ENCODE peak calls at places on chromosomes 11 and 22, in ten cellular contexts. Y, U, Z, B, K, Q, W, X, I and F are unnamed samples. For H3K27me3 and H3K4me1, the result is how much of the 10 kb centered on the place peaks cover.

GRCh38 chr11:67507242-67507890 is 596 bp downstream of the CDK2AP2 start:
- ATAC-seq in Y (peak), U (peak), Z (peak), B (no peak), K (peak), Q (peak), W (peak), X (peak), I (peak), F (peak)

GRCh38 chr11:32100495-32100894 is 9.6 kb downstream of the RCN1 start:
- ATAC-seq in Y (no peak), U (no peak), Z (no peak), B (no peak), K (no peak), Q (no peak), W (no peak), X (no peak), I (no peak), F (no peak)

GRCh38 chr22:31614781-31615480 is 47.1 kb downstream of the PISD start:
- ATAC-seq in Y (no peak), U (no peak), Z (no peak), B (no peak), K (no peak), Q (no peak), W (no peak), X (peak), I (no peak), F (no peak)

GRCh38 chr22:26471522-26471921 is 12.1 kb downstream of the HPS4 start:
- ATAC-seq in Y (no peak), U (peak), Z (peak), B (no peak), K (peak), Q (peak), W (no peak), X (no peak), I (no peak), F (no peak)

GRCh38 chr22:50016988-50017700 is 4.6 kb upstream of the IL17REL start:
- ATAC-seq in Y (peak), U (peak), Z (peak), B (no peak), K (no peak), Q (no peak), W (peak), X (peak), I (no peak), F (no peak)

GRCh38 chr11:59610289-59610688 is 5.3 kb downstream of the OSBP start:
- ATAC-seq in Y (no peak), U (no peak), Z (no peak), B (no peak), K (no peak), Q (no peak), W (no peak), X (no peak), I (no peak), F (no peak)

GRCh38 chr11:47587733-47588326 is 1.4 kb downstream of the FAM180B start:
- ATAC-seq in Y (no peak), U (peak), Z (peak), B (peak), K (no peak), Q (peak), W (no peak), X (peak), I (peak), F (peak)

GRCh38 chr22:39356464-39356863 is 6.7 kb downstream of the SYNGR1 start:
- ATAC-seq in Y (no peak), U (no peak), Z (no peak), B (no peak), K (no peak), Q (no peak), W (no peak), X (no peak), I (no peak), F (no peak)

GRCh38 chr22:46373838-46374662 is 38.5 kb downstream of the TRMU start:
- ATAC-seq in Y (peak), U (no peak), Z (no peak), B (no peak), K (no peak), Q (no peak), W (no peak), X (no peak), I (no peak), F (no peak)

GRCh38 chr11:36408476-36409136 is 101.5 kb downstream of the TRAF6 start:
- ATAC-seq in Y (peak), U (peak), Z (no peak), B (peak), K (no peak), Q (no peak), W (no peak), X (no peak), I (no peak), F (no peak)

GRCh38 chr11:124724854-124725718 is 14.7 kb upstream of the NRGN start:
- ATAC-seq in Y (no peak), U (peak), Z (peak), B (peak), K (no peak), Q (peak), W (no peak), X (peak), I (peak), F (no peak)

GRCh38 chr11:57566035-57566504 is 1.4 kb downstream of the UBE2L6 start:
- ATAC-seq in Y (peak), U (peak), Z (peak), B (peak), K (no peak), Q (peak), W (peak), X (peak), I (peak), F (peak)

GRCh38 chr11:17267576-17267975 is 9.0 kb upstream of the NUCB2 start:
- ATAC-seq in Y (peak), U (no peak), Z (no peak), B (no peak), K (peak), Q (peak), W (no peak), X (no peak), I (no peak), F (no peak)

GRCh38 chr22:33883561-33883960 is 36.7 kb downstream of the LARGE1 start:
- ATAC-seq in Y (no peak), U (no peak), Z (peak), B (no peak), K (no peak), Q (peak), W (no peak), X (no peak), I (no peak), F (no peak)

DNA sequence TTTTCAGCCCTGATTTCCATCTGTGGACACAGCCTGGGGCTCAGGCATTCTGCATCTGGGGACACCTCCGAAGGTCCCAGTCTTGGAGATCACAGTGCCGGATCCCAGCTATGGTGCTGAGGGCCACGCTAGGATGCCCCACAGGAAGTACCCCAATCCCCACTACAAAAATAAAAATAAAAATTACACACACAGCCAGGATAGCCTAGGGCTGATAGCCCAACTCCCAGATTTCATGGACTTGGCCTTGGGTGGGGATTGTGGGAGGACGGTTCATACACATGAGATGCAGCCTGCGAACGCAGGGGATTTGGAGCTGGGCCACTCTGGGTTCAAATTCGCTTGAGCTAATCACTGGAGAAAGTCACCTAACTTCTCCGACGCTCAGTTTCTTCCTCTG is 237.7 kb downstream of the BUD13 start:
- ATAC-seq in Y (no peak), U (no peak), Z (no peak), B (no peak), K (no peak), Q (no peak), W (no peak), X (no peak), I (no peak), F (no peak)
- H3K27me3 ChIP-seq in Y (under half), U (under half), Z (under half), B (half or more), K (half or more), Q (under half), W (under half), X (under half), I (half or more), F (half or more)

DNA sequence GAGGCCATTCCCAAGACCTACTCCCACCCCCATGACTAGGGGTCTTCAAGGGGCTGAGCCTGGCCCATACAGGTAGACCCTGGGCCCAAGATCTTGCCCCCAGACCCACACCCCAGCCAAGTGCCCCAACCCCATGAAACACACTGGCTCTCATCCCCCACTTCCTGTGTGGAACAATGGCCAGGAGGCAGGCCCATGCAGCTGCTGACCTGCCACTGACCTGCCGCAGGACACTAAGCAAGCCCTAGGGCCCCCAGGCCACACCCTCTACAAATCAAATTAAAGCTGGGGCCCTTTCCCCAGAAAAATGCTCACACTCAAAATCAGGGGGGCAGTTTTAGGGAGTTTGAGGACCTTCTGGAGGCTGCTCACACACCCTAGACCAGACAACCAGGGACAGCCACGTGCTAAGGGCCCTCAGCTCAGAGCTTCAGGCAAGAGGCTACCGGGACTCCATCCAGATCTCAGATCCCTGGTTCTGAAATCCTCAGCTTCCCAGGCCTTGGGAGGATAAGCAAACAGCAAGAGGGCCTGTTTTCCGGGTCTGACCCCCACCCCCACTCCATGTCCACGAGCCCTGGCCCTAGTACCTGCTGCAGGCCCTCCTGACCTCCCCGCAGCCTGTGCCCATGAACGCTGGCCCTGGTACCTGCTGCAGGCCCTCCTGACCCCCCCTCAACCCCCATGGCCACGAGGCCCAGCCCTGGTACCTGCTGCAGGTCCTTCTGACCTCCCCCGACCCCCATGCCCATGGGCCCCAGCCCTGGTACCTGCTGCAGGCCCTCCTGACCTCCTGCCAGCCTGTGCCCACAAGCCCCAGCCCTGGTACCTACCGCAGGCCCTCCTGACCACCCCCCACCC is 10.0 kb downstream of the CARD10 start:
- ATAC-seq in Y (no peak), U (peak), Z (peak), B (peak), K (no peak), Q (peak), W (no peak), X (peak), I (peak), F (peak)
- H3K4me1 ChIP-seq in Y (under half), U (under half), Z (under half), B (under half), K (under half), Q (under half), W (under half), X (under half), I (half or more), F (under half)

GRCh38 chr11:20162824-20163777 is 2.8 kb upstream of the DBX1 start:
- ATAC-seq in Y (no peak), U (peak), Z (no peak), B (peak), K (no peak), Q (peak), W (no peak), X (peak), I (peak), F (peak)
- H3K27me3 ChIP-seq in Y (half or more), U (under half), Z (half or more), B (half or more), K (under half), Q (half or more), W (half or more), X (half or more), I (half or more), F (half or more)

DNA sequence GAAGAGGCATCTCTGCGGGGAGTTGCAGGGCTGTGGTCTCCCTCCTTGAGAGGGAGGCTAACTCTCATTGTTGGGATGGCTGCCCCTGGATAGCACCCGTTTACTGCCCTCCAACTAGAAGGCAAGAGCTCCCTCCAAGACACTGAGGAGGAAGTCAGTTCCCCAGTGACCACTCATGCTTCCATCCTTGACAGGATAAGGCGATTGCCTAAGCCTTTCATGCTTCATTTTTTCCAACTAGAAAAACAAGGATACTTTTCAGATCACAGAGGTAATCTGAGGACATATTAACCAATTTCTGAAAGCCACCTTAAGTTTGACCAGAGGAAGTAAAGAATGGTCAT is 186.6 kb downstream of the MAML2 start:
- ATAC-seq in Y (no peak), U (peak), Z (peak), B (peak), K (no peak), Q (peak), W (no peak), X (no peak), I (peak), F (peak)
- H3K4me1 ChIP-seq in Y (under half), U (under half), Z (half or more), B (under half), K (under half), Q (under half), W (under half), X (under half), I (half or more), F (under half)

GRCh38 chr11:2275334-2276279 is 5.2 kb upstream of the ASCL2 start:
- ATAC-seq in Y (no peak), U (no peak), Z (no peak), B (no peak), K (no peak), Q (no peak), W (no peak), X (no peak), I (no peak), F (no peak)

GRCh38 chr11:2280208-2280607 is 9.8 kb upstream of the ASCL2 start:
- ATAC-seq in Y (no peak), U (no peak), Z (no peak), B (no peak), K (no peak), Q (no peak), W (no peak), X (no peak), I (no peak), F (no peak)

GRCh38 chr11:2276280-2276998 is 6.1 kb upstream of the ASCL2 start:
- ATAC-seq in Y (no peak), U (no peak), Z (no peak), B (no peak), K (no peak), Q (no peak), W (no peak), X (no peak), I (no peak), F (no peak)

GRCh38 chr11:2276999-2277328 is 6.6 kb upstream of the ASCL2 start:
- ATAC-seq in Y (no peak), U (no peak), Z (no peak), B (no peak), K (no peak), Q (no peak), W (no peak), X (no peak), I (no peak), F (no peak)

GRCh38 chr11:2277933-2278523 is 7.6 kb upstream of the ASCL2 start:
- ATAC-seq in Y (no peak), U (no peak), Z (no peak), B (no peak), K (no peak), Q (peak), W (no peak), X (no peak), I (no peak), F (no peak)
- H3K27me3 ChIP-seq in Y (under half), U (under half), Z (under half), B (under half), K (under half), Q (under half), W (under half), X (under half), I (under half), F (under half)

GRCh38 chr11:13335319-13335718 is 57.7 kb downstream of the BMAL1 start:
- ATAC-seq in Y (peak), U (peak), Z (peak), B (peak), K (peak), Q (peak), W (peak), X (peak), I (no peak), F (no peak)
- H3K4me1 ChIP-seq in Y (half or more), U (under half), Z (half or more), B (under half), K (half or more), Q (half or more), W (under half), X (under half), I (half or more), F (under half)

DNA sequence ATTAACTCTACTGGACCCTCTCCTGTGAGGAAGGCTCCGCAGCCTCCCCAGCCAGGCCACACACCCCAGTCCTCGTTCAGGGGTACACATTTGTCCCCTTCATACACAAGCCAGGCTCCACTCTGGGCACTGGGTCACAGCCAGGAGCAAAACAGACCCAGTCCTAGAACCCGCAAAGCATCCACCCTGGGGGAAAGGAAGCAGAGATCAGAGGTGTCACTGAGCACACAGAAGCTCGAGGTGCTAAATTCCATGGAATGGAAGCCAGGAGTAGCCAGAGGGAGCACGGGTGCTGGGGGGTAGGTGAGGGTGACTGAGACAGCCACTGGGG is 43.6 kb upstream of the TH start:
- ATAC-seq in Y (no peak), U (no peak), Z (no peak), B (no peak), K (no peak), Q (no peak), W (no peak), X (no peak), I (no peak), F (no peak)
- H3K27me3 ChIP-seq in Y (under half), U (under half), Z (under half), B (under half), K (under half), Q (under half), W (under half), X (under half), I (under half), F (under half)

GRCh38 chr11:8690374-8691342 is 8.1 kb downstream of the RPL27A start:
- ATAC-seq in Y (no peak), U (no peak), Z (no peak), B (no peak), K (no peak), Q (no peak), W (no peak), X (no peak), I (no peak), F (no peak)
- H3K4me1 ChIP-seq in Y (under half), U (under half), Z (under half), B (under half), K (under half), Q (under half), W (under half), X (under half), I (under half), F (under half)

DNA sequence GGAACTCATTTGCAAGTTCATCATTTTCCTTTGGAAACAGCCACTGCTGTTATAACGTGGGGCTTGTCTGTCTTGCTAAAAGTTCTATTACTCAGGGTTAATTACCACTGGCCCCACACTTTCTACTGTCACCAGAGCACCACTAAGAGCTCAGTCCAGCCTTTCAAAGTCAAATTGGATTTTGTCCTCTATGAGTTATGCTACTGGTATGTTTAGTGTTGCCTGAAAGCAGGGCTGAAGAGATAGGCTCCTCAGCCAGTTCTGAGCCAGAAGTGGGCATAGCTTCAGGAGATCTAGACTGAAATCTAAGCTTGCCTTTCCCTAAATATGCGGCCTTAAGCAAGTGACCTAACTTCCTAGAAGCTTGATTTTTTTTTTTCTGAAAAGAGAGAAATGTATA is 292.2 kb downstream of the INSC start:
- ATAC-seq in Y (no peak), U (no peak), Z (no peak), B (peak), K (no peak), Q (no peak), W (no peak), X (no peak), I (no peak), F (no peak)
- H3K27me3 ChIP-seq in Y (under half), U (under half), Z (under half), B (under half), K (under half), Q (under half), W (under half), X (under half), I (under half), F (under half)